ENCODE peak calls at places on chromosomes 6 and 20, in eight cellular contexts. N is stimulated activated CD4-positive, alpha-beta T cell treated with anti-CD3 and anti-CD28 coated beads, Interleukin-4, amount 100 ng/mL, for 48 hours; T is glutamatergic neuron; Y is psoas muscle; Q is ovary; S is activated CD4-positive, alpha-beta T cell treated with anti-CD3 and anti-CD28 coated beads for 36 hours; K is Right ventricle myocardium inferior; O is adrenal gland. M is an unnamed sample.

GRCh38 chr6:70474751-70475150 is 61.4 kb downstream of the FAM135A start:
- DNase-seq in S (no peak), O (no peak), Y (no peak), N (no peak), Q (no peak), T (no peak), K (no peak), M (no peak)

GRCh38 chr20:51327251-51327841 is 215.2 kb downstream of the NFATC2 start:
- DNase-seq in N (no peak), O (no peak), Y (no peak), K (no peak), S (no peak), T (no peak), Q (no peak), M (no peak)

GRCh38 chr6:30556714-30556963 is 350 bp upstream of the GNL1 start:
- DNase-seq in Q (peak), S (peak), Y (peak), N (peak), K (no peak), O (no peak), T (peak), M (no peak)

GRCh38 chr6:71419954-71420692 is 131.5 kb downstream of the OGFRL1 start:
- DNase-seq in N (no peak), Q (peak), Y (peak), S (peak), T (no peak), O (peak), K (peak), M (no peak)

GRCh38 chr6:6758915-6759654 is 170.6 kb downstream of the LY86 start:
- DNase-seq in T (peak), Y (no peak), S (peak), K (no peak), Q (peak), O (peak), N (peak), M (peak)

GRCh38 chr6:4649728-4650127 is 126.5 kb upstream of the CDYL start:
- DNase-seq in S (no peak), Y (no peak), O (no peak), Q (no peak), N (no peak), T (no peak), K (no peak), M (no peak)

GRCh38 chr6:109336221-109336955 is 45.9 kb downstream of the CD164 start:
- DNase-seq in Y (no peak), S (no peak), K (no peak), O (peak), T (no peak), N (no peak), Q (no peak), M (no peak)

GRCh38 chr20:43383026-43383795 is 74.5 kb upstream of the SRSF6 start:
- DNase-seq in S (no peak), Q (no peak), O (no peak), T (no peak), N (no peak), K (peak), Y (peak), M (no peak)

GRCh38 chr6:6772751-6773150 is 184.2 kb downstream of the LY86 start:
- DNase-seq in Y (no peak), K (no peak), N (no peak), T (no peak), Q (peak), O (no peak), S (no peak), M (no peak)

GRCh38 chr6:125273965-125274364 is 27.8 kb downstream of the HDDC2 start:
- DNase-seq in K (no peak), Q (no peak), T (no peak), O (peak), N (no peak), Y (no peak), S (no peak), M (no peak)

GRCh38 chr6:13014551-13015378 is 298.2 kb downstream of the PHACTR1 start:
- DNase-seq in Y (no peak), Q (no peak), T (peak), O (no peak), S (no peak), K (no peak), N (no peak), M (no peak)